ENCODE peak calls at places on chromosomes 12 and 14, in eight cellular contexts. M is testis, Y is body of pancreas, U is neural crest cell, E is MCF 10A, X is PC-3, L is AG04450, Z is choroid plexus epithelial cell. S is an unnamed sample.

GRCh38 chr12:131085125-131085815 is 131.6 kb downstream of the ADGRD1 start:
- DNase-seq in Y (no peak), Z (no peak), L (no peak), U (no peak), X (no peak), M (peak), E (no peak), S (no peak)

GRCh38 chr12:14845350-14845750 is 2.0 kb upstream of the ART4 start:
- DNase-seq in E (peak), Z (peak), X (peak), U (peak), Y (peak), M (peak), L (peak), S (peak)

GRCh38 chr12:109768901-109769670 is 55.5 kb downstream of the FAM222A start:
- DNase-seq in Y (no peak), U (no peak), X (no peak), E (no peak), Z (no peak), M (no peak), L (no peak), S (no peak)

GRCh38 chr12:91695964-91696363 is 449.7 kb downstream of the BTG1 start:
- DNase-seq in U (no peak), L (no peak), X (no peak), M (no peak), Z (peak), E (no peak), Y (peak), S (no peak)

GRCh38 chr14:64878775-64879634 is 702 bp downstream of the SPTB start:
- DNase-seq in E (no peak), U (no peak), X (no peak), L (no peak), Y (peak), M (no peak), Z (no peak), S (no peak)

GRCh38 chr14:68153275-68153674 is 333.7 kb downstream of the RAD51B start:
- DNase-seq in L (no peak), U (no peak), Z (no peak), Y (no peak), E (no peak), X (no peak), M (no peak), S (no peak)

GRCh38 chr12:123995023-123995422 is 22.0 kb downstream of the ZNF664 start:
- DNase-seq in M (no peak), Z (peak), L (no peak), X (peak), Y (no peak), U (no peak), E (peak), S (peak)

GRCh38 chr12:128592345-128592744 is 231.4 kb downstream of the SLC15A4 start:
- DNase-seq in X (no peak), Z (no peak), U (no peak), Y (no peak), M (no peak), E (no peak), L (no peak), S (no peak)

GRCh38 chr12:105705765-105706164 is 375.3 kb downstream of the C12orf75 start:
- DNase-seq in Y (peak), E (peak), Z (peak), L (peak), U (peak), M (peak), X (peak), S (peak)

GRCh38 chr12:12481636-12482035 is 81.0 kb downstream of the DUSP16 start:
- DNase-seq in M (no peak), X (no peak), E (no peak), L (no peak), U (no peak), Z (no peak), Y (no peak), S (no peak)

GRCh38 chr12:84046869-84047268 is 865.7 kb downstream of the SLC6A15 start:
- DNase-seq in Z (no peak), E (no peak), U (no peak), X (no peak), M (no peak), L (no peak), Y (no peak), S (peak)

GRCh38 chr14:76882646-76883045 is 56.4 kb downstream of the LRRC74A start:
- DNase-seq in Z (no peak), Y (no peak), U (no peak), X (no peak), L (no peak), E (no peak), M (peak), S (no peak)

GRCh38 chr14:68146812-68147211 is 327.2 kb downstream of the RAD51B start:
- DNase-seq in U (no peak), X (peak), Y (no peak), L (peak), Z (peak), E (peak), M (no peak), S (peak)

GRCh38 chr12:55727643-55728184 is 1.1 kb downstream of the CD63 start:
- DNase-seq in M (peak), Z (peak), E (peak), U (no peak), X (peak), L (no peak), Y (peak), S (no peak)

GRCh38 chr12:45543887-45544286 is 185.6 kb upstream of the ARID2 start:
- DNase-seq in E (peak), L (peak), M (peak), X (peak), Y (peak), U (peak), Z (peak), S (peak)

GRCh38 chr12:51450816-51451215 is 26.2 kb downstream of the SLC4A8 start:
- DNase-seq in E (no peak), L (no peak), X (no peak), M (peak), Z (no peak), U (no peak), Y (no peak), S (no peak)

GRCh38 chr14:21525571-21525970 is 575 bp downstream of the SALL2 start:
- DNase-seq in U (no peak), Z (peak), Y (peak), E (no peak), M (no peak), X (no peak), L (no peak), S (peak)

GRCh38 chr14:96083667-96084320 is 44.6 kb downstream of the C14orf132 start:
- DNase-seq in Z (no peak), X (peak), L (no peak), Y (peak), E (peak), M (no peak), U (no peak), S (no peak)

GRCh38 chr12:113115455-113116126 is 20.0 kb downstream of the RASAL1 start:
- DNase-seq in M (no peak), Y (no peak), Z (no peak), L (no peak), U (no peak), X (no peak), E (no peak), S (no peak)

GRCh38 chr14:62289471-62289870 is 527.3 kb downstream of the SNAPC1 start:
- DNase-seq in Z (no peak), Y (no peak), X (peak), M (no peak), U (no peak), L (peak), E (no peak), S (peak)

GRCh38 chr12:123907726-123908476 is 64.7 kb downstream of the CCDC92 start:
- DNase-seq in L (no peak), E (no peak), U (no peak), Y (no peak), M (no peak), Z (peak), X (no peak), S (peak)

GRCh38 chr12:31591308-31591901 is 469 bp upstream of the DENND5B start:
- DNase-seq in U (peak), Z (peak), M (peak), X (peak), Y (peak), E (no peak), L (no peak), S (peak)

GRCh38 chr14:94322648-94323570 is at the start of gene SERPINA6:
- DNase-seq in X (no peak), E (no peak), L (no peak), U (no peak), Y (peak), M (no peak), Z (peak), S (peak)

GRCh38 chr14:60722163-60722835 is 1.9 kb downstream of the SIX4 start:
- DNase-seq in L (no peak), X (peak), Y (peak), Z (peak), E (peak), M (peak), U (peak), S (peak)

GRCh38 chr12:89323568-89324218 is 28.6 kb downstream of the DUSP6 start:
- DNase-seq in E (no peak), X (no peak), M (no peak), U (no peak), Z (no peak), L (no peak), Y (no peak), S (no peak)

GRCh38 chr14:55097894-55098560 is 31.0 kb upstream of the LGALS3 start:
- DNase-seq in Y (peak), X (peak), L (no peak), E (no peak), Z (no peak), U (no peak), M (no peak), S (peak)

GRCh38 chr14:76810953-76811400 is 1.7 kb downstream of the ANGEL1 start:
- DNase-seq in U (no peak), X (peak), Z (peak), E (peak), M (peak), Y (peak), L (no peak), S (peak)

GRCh38 chr12:92905258-92905810 is 23.8 kb downstream of the EEA1 start:
- DNase-seq in Y (no peak), M (no peak), L (no peak), Z (no peak), E (no peak), U (no peak), X (no peak), S (no peak)

GRCh38 chr12:117472983-117473382 is 111.6 kb upstream of the NOS1 start:
- DNase-seq in M (no peak), U (peak), L (no peak), Y (peak), Z (no peak), X (peak), E (peak), S (no peak)

GRCh38 chr14:61120576-61120975 is 139.5 kb downstream of the SLC38A6 start:
- DNase-seq in Z (no peak), E (no peak), X (no peak), L (no peak), Y (no peak), M (no peak), U (no peak), S (no peak)

GRCh38 chr12:108884116-108885012 is 4.5 kb downstream of the DAO start:
- DNase-seq in X (peak), E (peak), Z (peak), Y (peak), U (peak), L (no peak), M (peak), S (peak)

GRCh38 chr12:63400746-63401145 is 249.7 kb upstream of the AVPR1A start:
- DNase-seq in X (peak), Y (no peak), U (no peak), E (peak), L (no peak), M (no peak), Z (peak), S (no peak)

GRCh38 chr12:27975222-27976136 is 2.9 kb upstream of the PTHLH start:
- DNase-seq in Y (peak), L (no peak), M (peak), Z (peak), X (peak), E (no peak), U (peak), S (peak)

GRCh38 chr12:51922146-51922545 is 14.8 kb downstream of the ACVRL1 start:
- DNase-seq in U (no peak), Z (no peak), L (no peak), Y (no peak), E (no peak), X (no peak), M (no peak), S (no peak)

GRCh38 chr14:92207012-92207927 is 85.5 kb downstream of the CPSF2 start:
- DNase-seq in M (no peak), U (no peak), L (no peak), E (no peak), X (no peak), Y (no peak), Z (no peak), S (no peak)

GRCh38 chr12:124283326-124283725 is 11.6 kb upstream of the RFLNA start:
- DNase-seq in U (no peak), M (no peak), E (no peak), Y (no peak), Z (no peak), L (no peak), X (no peak), S (no peak)

GRCh38 chr12:124568431-124569374 is 1.3 kb upstream of the NCOR2 start:
- DNase-seq in X (peak), E (peak), Y (peak), L (peak), U (no peak), Z (peak), M (peak), S (peak)

GRCh38 chr14:101254805-101255764 is 306.2 kb upstream of the DIO3 start:
- DNase-seq in Y (no peak), E (peak), M (peak), U (no peak), L (no peak), X (no peak), Z (no peak), S (peak)

GRCh38 chr12:126069549-126070165 is 1004.4 kb downstream of the AACS start:
- DNase-seq in M (peak), Z (peak), X (peak), L (no peak), Y (peak), U (peak), E (peak), S (peak)

DNA sequence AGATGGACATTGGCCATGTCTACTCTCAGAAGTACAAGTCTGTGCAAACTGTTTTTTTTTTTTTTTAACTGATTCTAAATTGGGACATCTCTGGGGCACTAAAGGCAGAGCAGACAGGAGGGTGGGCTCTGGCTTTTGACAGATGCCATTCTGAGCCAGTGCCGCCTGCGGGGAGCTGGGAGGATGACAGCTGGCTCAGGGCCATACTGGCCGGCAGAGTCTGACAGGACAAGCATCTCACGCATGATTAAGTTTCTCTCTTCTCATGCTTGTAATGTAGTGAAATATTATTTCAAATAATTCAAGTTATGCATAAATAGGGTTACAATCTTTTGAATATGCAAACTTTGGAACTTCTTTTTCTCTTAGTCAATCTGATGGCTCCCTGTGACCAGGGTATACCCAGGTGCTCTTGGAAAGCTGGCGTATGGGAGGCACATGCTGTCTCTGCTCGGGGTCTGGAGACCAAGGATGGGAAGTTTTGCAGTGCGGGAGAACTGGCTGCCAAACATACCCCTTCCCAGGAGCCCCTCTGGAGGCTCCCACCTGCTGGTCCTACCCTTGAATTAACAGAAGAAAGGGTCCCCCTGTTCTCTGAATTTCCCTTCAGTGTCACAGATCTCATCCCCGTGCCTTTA is 7.6 kb downstream of the CDCA4 start:
- DNase-seq in Y (peak), X (no peak), Z (no peak), E (no peak), U (no peak), M (no peak), L (no peak), S (no peak)
- TF ChIP-seq CTCF in Y (no peak), X (no peak), Z (no peak), E (no peak), U (no peak), M (no peak), L (peak), S (no peak)

GRCh38 chr12:68042212-68042699 is 53.0 kb downstream of the IFNG-AS1 start:
- DNase-seq in U (no peak), E (peak), M (no peak), Z (peak), Y (no peak), X (no peak), L (no peak), S (peak)
- TF ChIP-seq CTCF in U (no peak), E (no peak), M (no peak), Z (no peak), Y (no peak), X (peak), L (no peak), S (no peak)

GRCh38 chr14:52553671-52554575 is 1.3 kb downstream of the GPR137C start:
- DNase-seq in U (peak), M (peak), Z (peak), L (peak), X (peak), Y (peak), E (peak), S (peak)
- TF ChIP-seq CTCF in U (peak), M (no peak), Z (no peak), L (peak), X (no peak), Y (no peak), E (no peak), S (no peak)

DNA sequence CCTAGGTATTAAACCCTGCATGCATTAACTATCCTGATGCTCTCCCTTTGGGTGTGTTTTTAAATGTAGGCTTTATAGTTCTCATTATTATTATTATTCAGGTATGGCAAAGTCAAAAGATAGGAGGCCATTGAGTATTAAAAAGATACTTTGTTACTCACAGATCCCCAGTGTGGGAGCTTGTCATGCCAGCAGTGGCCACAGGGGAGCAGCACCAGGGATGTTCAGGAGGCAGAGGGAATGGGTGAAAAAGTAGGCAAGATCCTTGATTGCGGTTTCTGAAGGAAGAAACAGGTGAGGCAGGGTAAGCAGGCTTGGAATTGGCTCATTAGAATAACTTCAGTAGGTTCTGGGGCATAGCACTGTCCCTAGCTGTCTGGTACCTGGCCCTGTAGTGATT is 382.2 kb downstream of the MED13L start:
- DNase-seq in L (no peak), M (no peak), Y (no peak), U (no peak), E (peak), X (peak), Z (peak), S (peak)
- TF ChIP-seq CTCF in L (peak), M (no peak), Y (no peak), U (peak), E (peak), X (peak), Z (peak), S (peak)

DNA sequence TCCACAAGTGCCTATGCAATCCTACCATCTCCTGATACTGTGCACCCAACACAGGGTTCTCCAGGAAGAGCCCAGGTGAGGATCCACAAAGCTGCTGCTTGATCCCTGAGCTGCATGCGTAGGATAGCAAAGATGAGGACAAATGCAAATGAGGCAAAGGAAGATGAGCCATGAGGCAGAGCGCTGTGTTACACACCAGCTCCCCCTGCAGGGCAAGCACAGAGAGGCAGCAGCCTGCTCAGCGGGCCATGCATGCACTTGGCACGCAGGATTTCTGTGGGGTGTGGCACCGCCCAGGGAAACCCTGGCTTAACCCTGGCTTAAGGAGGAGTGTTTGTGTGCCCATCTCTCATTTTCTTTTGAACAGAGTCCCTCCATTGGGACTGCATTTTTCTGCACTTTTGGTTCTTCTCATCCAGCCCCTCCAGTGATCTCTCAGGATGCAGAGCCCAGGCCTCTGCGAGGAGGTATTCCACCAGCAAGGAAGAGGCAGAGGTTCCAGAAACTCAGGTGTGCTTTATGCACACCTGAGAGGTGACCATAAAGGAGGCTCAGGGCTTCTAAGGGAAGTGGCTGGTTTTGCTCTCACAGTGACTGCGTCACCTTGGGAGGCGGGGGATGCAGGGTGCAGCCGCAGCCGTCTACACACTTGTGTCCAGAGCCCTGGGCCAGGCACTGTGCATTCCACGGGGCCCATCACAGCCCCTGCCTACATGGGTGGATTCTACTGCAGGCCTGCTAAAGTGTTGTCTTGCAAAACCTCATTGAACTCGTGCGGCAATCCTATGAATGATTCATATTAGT is 973.3 kb upstream of the TMEM132C start:
- DNase-seq in U (peak), Z (peak), X (peak), Y (peak), E (peak), M (peak), L (no peak), S (peak)
- TF ChIP-seq CTCF in U (peak), Z (peak), X (peak), Y (peak), E (peak), M (no peak), L (peak), S (peak)

DNA sequence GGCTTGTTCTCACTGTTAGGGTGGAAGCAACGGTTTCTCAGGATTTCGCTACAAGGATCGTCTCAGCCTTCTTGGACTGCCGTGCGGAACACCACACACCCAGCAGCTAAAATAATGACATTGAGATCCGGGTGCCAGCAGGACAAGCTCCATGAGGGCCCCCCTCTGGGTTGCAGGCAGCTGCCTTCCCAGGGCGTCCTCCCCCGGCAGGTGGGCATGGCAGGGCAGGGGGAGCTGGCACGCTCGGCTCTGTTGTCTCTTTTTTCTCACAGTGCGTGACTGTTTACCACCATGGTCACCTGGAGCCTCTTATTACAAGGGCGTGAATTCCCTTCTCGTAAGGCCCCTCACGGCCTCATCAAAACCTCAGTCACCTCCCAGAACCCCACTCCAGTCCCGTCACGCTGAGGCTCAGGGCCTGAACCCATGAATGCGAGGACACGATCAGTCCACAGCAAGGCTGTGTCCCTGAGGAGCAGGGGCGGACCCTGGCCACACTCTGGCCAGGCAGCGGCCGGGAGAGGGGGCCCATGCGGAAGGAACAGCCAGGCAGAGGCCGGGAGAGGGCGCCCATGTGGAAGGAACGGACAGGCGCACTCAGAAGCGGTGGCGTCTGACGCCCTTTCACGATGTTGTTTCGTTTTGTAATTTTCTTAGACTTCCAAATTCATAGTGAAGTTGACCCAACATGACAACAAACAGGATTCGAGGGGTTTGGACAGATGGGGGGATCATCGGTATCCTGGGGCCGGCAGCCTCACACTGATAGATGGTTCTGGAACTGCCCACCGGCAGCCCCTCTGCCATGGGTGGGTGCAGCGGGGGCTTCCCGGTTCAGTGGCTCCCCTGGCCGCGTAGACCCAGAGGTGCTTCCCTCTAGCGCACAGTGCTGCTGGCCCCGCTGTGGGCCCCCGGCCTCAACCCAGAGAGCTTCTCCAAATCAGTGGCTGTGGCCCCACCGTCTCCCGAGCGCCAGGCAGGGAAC is 10.0 kb downstream of the LRCOL1 start:
- DNase-seq in M (peak), Y (peak), U (peak), L (no peak), E (peak), X (peak), Z (peak), S (peak)
- TF ChIP-seq CTCF in M (no peak), Y (peak), U (peak), L (peak), E (peak), X (peak), Z (peak), S (peak)